ENCODE peak calls at places on chromosomes 7 and 10, in five cellular contexts. One of them, this sample, is unnamed.

GRCh38 chr7:121077165-121077630 is 88.7 kb downstream of the CPED1 start:
- DNase-seq in GM20000: no peak
- DNase-seq in Panc1: no peak
- DNase-seq in T-helper 9 cell: no peak
- DNase-seq in activated CD4-positive, alpha-beta T cell treated with anti-CD3 and anti-CD28 coated beads for 1 hour: no peak
- DNase-seq in this sample: no peak

GRCh38 chr7:149782682-149783345 is 9.4 kb upstream of the ZNF467 start:
- DNase-seq in GM20000: no peak
- DNase-seq in Panc1: no peak
- DNase-seq in T-helper 9 cell: no peak
- DNase-seq in activated CD4-positive, alpha-beta T cell treated with anti-CD3 and anti-CD28 coated beads for 1 hour: no peak
- DNase-seq in this sample: no peak

GRCh38 chr10:14683246-14683645 is 91.5 kb downstream of the FAM107B start:
- DNase-seq in GM20000: no peak
- DNase-seq in Panc1: no peak
- DNase-seq in T-helper 9 cell: no peak
- DNase-seq in activated CD4-positive, alpha-beta T cell treated with anti-CD3 and anti-CD28 coated beads for 1 hour: no peak
- DNase-seq in this sample: no peak

GRCh38 chr7:137488038-137488437 is 144.5 kb upstream of the PTN start:
- DNase-seq in GM20000: no peak
- DNase-seq in Panc1: no peak
- DNase-seq in T-helper 9 cell: no peak
- DNase-seq in activated CD4-positive, alpha-beta T cell treated with anti-CD3 and anti-CD28 coated beads for 1 hour: no peak
- DNase-seq in this sample: no peak

GRCh38 chr10:5299950-5300349 is 64.8 kb upstream of the UCN3 start:
- DNase-seq in GM20000: no peak
- DNase-seq in Panc1: no peak
- DNase-seq in T-helper 9 cell: no peak
- DNase-seq in activated CD4-positive, alpha-beta T cell treated with anti-CD3 and anti-CD28 coated beads for 1 hour: no peak
- DNase-seq in this sample: no peak

GRCh38 chr10:62083868-62084267 is 182.4 kb downstream of the ARID5B start:
- DNase-seq in GM20000: no peak
- DNase-seq in Panc1: no peak
- DNase-seq in T-helper 9 cell: no peak
- DNase-seq in activated CD4-positive, alpha-beta T cell treated with anti-CD3 and anti-CD28 coated beads for 1 hour: no peak
- DNase-seq in this sample: no peak

GRCh38 chr7:82700739-82701138 is 257.2 kb upstream of the CACNA2D1 start:
- DNase-seq in GM20000: no peak
- DNase-seq in Panc1: no peak
- DNase-seq in T-helper 9 cell: no peak
- DNase-seq in activated CD4-positive, alpha-beta T cell treated with anti-CD3 and anti-CD28 coated beads for 1 hour: no peak
- DNase-seq in this sample: no peak

GRCh38 chr7:255038-255435 is 34.9 kb upstream of the FOXL3 start:
- DNase-seq in GM20000: no peak
- DNase-seq in Panc1: no peak
- DNase-seq in T-helper 9 cell: no peak
- DNase-seq in activated CD4-positive, alpha-beta T cell treated with anti-CD3 and anti-CD28 coated beads for 1 hour: no peak
- DNase-seq in this sample: no peak

GRCh38 chr10:14673189-14673947 is 101.3 kb downstream of the FAM107B start:
- DNase-seq in GM20000: no peak
- DNase-seq in Panc1: no peak
- DNase-seq in T-helper 9 cell: no peak
- DNase-seq in activated CD4-positive, alpha-beta T cell treated with anti-CD3 and anti-CD28 coated beads for 1 hour: no peak
- DNase-seq in this sample: no peak

GRCh38 chr7:99839560-99840011 is 11.8 kb downstream of the CYP3A43 start:
- DNase-seq in GM20000: no peak
- DNase-seq in Panc1: no peak
- DNase-seq in T-helper 9 cell: no peak
- DNase-seq in activated CD4-positive, alpha-beta T cell treated with anti-CD3 and anti-CD28 coated beads for 1 hour: no peak
- DNase-seq in this sample: no peak

GRCh38 chr7:141844256-141844655 is 3.0 kb upstream of the PRSS37 start:
- DNase-seq in GM20000: no peak
- DNase-seq in Panc1: no peak
- DNase-seq in T-helper 9 cell: no peak
- DNase-seq in activated CD4-positive, alpha-beta T cell treated with anti-CD3 and anti-CD28 coated beads for 1 hour: no peak
- DNase-seq in this sample: no peak